ENCODE peak calls at places on chromosome 2, in four cellular contexts. O is transverse colon, C is stomach, H is K562. R is an unnamed sample.

GRCh38 chr2:241095594-241096290 is 6.3 kb downstream of the MTERF4 start:
- DNase-seq in C (no peak), H (no peak), O (no peak), R (no peak)

GRCh38 chr2:63594622-63595021 is 5.9 kb downstream of the MDH1 start:
- DNase-seq in C (no peak), O (no peak), H (no peak), R (no peak)

GRCh38 chr2:67895171-67895941 is 167.4 kb downstream of the C1D start:
- DNase-seq in O (no peak), H (no peak), C (no peak), R (no peak)

GRCh38 chr2:1936411-1936980 is 192.2 kb upstream of the PXDN start:
- DNase-seq in H (no peak), C (no peak), O (no peak), R (no peak)

GRCh38 chr2:37361416-37361815 is 17.0 kb downstream of the QPCT start:
- DNase-seq in H (no peak), C (no peak), O (no peak), R (no peak)

GRCh38 chr2:176099159-176099736 is 347 bp upstream of the HOXD12 start:
- DNase-seq in O (no peak), H (no peak), C (peak; percentile 18), R (no peak)

GRCh38 chr2:9146656-9147055 is 60.0 kb upstream of the ASAP2 start:
- DNase-seq in O (no peak), H (no peak), C (no peak), R (no peak)

GRCh38 chr2:2455151-2455550 is 124.1 kb upstream of the MYT1L start:
- DNase-seq in C (no peak), O (no peak), H (no peak), R (no peak)

GRCh38 chr2:203412555-203413331 is 84.5 kb downstream of the ABI2 start:
- DNase-seq in O (no peak), H (no peak), C (no peak), R (no peak)
- TF ChIP-seq EP300 in O (no peak), H (no peak), C (no peak), R (no peak)

GRCh38 chr2:152407204-152407721 is 72.3 kb downstream of the FMNL2 start:
- DNase-seq in H (no peak), O (peak; percentile 38), C (no peak), R (peak; percentile 51)
- TF ChIP-seq POLR2A in H (no peak), O (no peak), C (no peak), R (no peak)

GRCh38 chr2:167136876-167137579 is 248.7 kb downstream of the XIRP2 start:
- DNase-seq in O (no peak), C (no peak), H (no peak), R (no peak)
- TF ChIP-seq EP300 in O (no peak), C (no peak), H (no peak), R (no peak)

DNA sequence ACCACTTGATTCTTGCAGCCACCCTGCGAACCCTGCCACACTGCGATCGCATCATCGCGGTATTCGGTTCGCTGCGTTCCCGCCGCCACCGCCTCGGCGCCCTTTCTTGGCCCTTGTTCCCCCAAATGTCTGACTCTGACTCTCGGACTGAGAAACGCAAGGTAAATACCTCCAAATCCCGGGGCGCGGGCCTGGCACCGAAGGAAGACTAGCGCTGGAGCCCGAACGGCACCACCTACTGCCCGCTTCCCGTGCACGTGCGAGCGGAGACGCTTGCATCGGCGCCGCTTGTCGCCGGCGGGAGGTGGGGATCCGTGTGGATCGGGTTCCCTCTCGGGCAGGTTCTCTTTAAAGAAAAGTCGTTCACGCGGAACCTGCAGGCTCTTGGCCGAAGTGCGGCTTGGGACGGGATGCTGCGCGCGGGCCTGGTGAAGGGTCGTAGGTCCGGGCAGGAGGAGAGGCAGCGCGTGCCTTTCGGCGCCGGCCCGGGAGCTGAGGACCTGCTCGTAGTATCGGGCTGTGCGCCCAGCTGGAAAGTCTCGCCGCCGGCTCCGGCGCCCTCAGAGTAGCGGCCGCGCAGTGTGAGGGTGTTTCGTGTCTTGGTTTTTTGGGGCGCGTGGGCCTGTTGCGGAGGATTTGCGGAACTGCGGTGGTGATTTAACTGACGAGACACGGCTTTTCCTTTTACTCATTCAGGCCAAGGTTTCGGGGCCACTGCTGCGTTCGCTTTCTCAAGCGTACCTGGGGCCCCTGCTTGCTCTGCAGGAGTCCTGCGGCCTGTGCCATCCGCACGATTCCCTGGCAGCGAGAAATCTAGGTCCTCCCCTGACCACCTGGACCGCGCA is 536 bp downstream of the BCL2L11 start:
- DNase-seq in H (peak; percentile 46), C (peak; percentile 58), O (peak; percentile 49), R (peak; percentile 35)
- TF ChIP-seq POLR2A in H (no peak), C (no peak), O (no peak), R (no peak)

DNA sequence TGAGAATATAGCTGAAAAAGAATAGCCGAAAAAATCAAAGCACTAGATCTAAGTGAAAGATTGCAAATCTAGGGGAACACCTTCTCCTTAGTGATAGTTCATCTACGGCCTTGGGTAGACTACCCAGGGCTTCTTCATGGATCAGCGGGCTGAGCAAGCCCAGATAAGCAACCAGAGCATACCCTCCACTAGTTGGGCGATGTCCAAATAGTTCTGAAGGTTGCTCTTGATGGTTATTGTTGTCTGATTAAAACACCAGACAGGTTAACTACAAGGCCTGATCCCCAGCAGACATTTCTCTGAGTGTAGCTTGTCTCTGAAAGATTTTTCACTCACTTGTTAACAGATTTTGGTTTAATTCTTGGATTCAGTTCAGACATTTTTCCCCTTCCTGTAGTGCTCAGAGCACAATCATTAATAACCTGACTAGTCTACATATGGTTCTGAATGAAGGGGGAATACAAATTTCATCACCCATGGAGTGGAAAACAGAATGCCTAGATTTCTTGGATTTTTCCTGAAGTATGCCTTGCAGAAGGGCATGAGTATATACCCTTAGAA is 99.6 kb downstream of the BABAM2 start:
- DNase-seq in C (no peak), O (no peak), H (no peak), R (no peak)
- TF ChIP-seq EP300 in C (no peak), O (no peak), H (no peak), R (no peak)

DNA sequence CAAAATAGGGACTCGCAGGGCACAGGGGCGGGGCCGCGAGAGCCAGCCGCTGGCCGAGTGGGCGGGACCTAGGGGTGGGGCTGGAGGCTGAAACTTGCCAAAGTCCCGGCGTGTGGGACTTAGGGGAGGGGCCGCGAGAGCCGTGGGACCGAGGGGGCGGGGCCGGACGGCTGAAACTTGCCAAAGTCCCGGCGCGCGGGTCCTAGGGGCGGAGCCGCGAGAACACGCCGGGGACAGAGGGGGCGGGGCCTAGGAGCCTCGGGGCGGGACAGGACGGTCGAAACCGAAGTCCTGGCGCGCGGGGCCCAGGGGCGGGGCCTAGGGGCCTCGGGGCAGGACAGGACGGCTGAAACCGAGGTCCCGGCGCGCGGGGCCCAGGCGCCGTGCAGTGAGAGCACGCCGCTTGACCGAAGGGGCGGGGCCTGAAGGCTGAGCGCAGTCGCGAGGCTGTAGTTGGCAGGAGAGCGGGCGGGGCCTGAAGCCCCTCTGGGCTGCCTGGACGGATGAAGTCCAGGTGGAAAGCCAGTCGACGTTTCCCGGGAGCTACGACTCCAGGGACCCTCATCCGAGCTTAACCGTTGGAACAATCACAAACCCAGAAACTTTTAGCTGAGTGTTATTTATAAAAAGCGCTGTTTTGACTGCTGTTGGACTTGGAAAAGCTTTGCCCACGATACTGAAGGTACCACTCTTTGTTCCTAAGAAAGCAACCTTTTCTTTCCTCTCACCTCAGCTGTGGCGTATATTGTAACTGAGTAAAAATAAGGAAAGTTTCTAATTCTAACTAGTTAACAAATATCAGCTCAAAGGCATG is 475 bp upstream of the BARD1 start:
- DNase-seq in H (peak; percentile 91), O (peak; percentile 100), C (peak; percentile 100), R (peak; percentile 100)
- TF ChIP-seq POLR2A in H (peak; percentile 58), O (no peak), C (no peak), R (peak; percentile 44)

GRCh38 chr2:187693923-187694322 is 139.7 kb upstream of the TFPI start:
- DNase-seq in O (no peak), C (no peak), H (no peak), R (no peak)
- TF ChIP-seq EP300 in O (no peak), C (no peak), H (no peak), R (no peak)

GRCh38 chr2:121069434-121069969 is 215.5 kb downstream of the TFCP2L1 start:
- DNase-seq in H (no peak), O (no peak), C (no peak), R (no peak)

GRCh38 chr2:121068851-121069250 is 216.2 kb downstream of the TFCP2L1 start:
- DNase-seq in H (no peak), O (no peak), C (no peak), R (no peak)

GRCh38 chr2:121073320-121074210 is 211.4 kb downstream of the TFCP2L1 start:
- DNase-seq in O (no peak), C (no peak), H (no peak), R (no peak)

GRCh38 chr2:121072784-121073183 is 212.2 kb downstream of the TFCP2L1 start:
- DNase-seq in H (no peak), O (no peak), C (no peak), R (no peak)

GRCh38 chr2:121071058-121071504 is 213.9 kb downstream of the TFCP2L1 start:
- DNase-seq in H (peak; percentile 80), O (peak; percentile 66), C (peak; percentile 80), R (peak; percentile 90)
- TF ChIP-seq POLR2A in H (no peak), O (no peak), C (no peak), R (no peak)

DNA sequence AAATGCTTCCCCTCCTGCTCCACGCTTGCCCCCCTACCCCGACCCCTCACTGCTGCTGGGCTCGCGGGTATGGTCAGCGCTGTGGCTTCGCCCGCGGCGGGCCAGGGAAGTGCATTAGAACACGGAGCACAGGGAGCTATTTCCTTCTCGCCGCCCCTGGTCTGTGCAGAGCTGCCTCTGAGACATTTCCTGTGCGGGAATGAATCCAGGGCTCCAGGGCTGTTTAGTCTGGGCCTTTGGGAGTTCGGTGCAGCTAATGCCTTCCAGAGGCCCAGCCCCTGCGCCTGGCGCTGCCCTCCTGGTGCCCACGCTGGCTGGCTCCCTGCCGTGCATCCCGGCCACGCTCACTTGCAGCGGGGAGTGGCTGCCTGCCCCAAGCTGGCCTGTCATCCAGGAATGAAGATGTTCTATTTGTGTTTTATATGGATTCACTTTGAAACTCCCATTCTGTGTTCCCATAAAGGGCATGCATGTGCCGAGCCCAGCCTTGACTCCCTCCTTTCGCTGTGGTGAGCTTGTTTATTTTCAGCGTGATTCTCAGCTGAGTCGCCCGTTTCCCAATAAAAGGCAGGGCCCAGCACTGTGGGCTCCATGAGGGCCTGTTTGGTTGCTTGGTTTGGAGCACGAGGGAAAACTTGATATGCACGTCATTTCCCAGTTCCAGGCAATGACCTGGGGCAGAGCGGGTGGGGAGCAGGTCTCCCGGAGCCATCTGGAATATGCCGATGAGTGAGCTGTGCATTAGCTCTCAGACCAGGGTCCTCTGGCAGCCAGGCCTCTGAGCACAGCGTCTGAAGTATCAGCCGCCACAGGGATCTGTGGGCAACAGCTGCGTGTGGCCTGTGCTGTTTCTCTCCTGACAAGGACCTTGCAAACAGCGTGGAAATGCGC is 42.7 kb downstream of the SH3RF3 start:
- DNase-seq in O (peak; percentile 54), C (peak; percentile 36), H (no peak), R (peak; percentile 60)
- TF ChIP-seq EP300 in O (peak; percentile 80), C (peak; percentile 84), H (no peak), R (no peak)

R was measured in ovary.